ENCODE peak calls at places on chromosome 7, in four cellular contexts. One of them, this sample, is unnamed.

GRCh38 chr7:832292-832967 is at the start of gene SUN1:
- DNase-seq in GM20000: peak
- DNase-seq in fibroblast of the aortic adventitia: peak
- DNase-seq in heart right ventricle: no peak
- DNase-seq in this sample: peak

GRCh38 chr7:5526190-5527037 is 102.8 kb upstream of the TNRC18 start:
- DNase-seq in heart right ventricle: peak
- DNase-seq in fibroblast of the aortic adventitia: peak
- DNase-seq in GM20000: no peak
- DNase-seq in this sample: no peak

GRCh38 chr7:30920584-30921539 is 9.2 kb downstream of the AQP1 start:
- DNase-seq in fibroblast of the aortic adventitia: peak
- DNase-seq in GM20000: no peak
- DNase-seq in heart right ventricle: peak
- DNase-seq in this sample: peak

GRCh38 chr7:100373261-100373831 is at the start of gene PILRA:
- DNase-seq in fibroblast of the aortic adventitia: peak
- DNase-seq in GM20000: no peak
- DNase-seq in heart right ventricle: no peak
- DNase-seq in this sample: no peak

GRCh38 chr7:134016223-134016941 is 110.8 kb upstream of the LRGUK start:
- DNase-seq in heart right ventricle: no peak
- DNase-seq in GM20000: peak
- DNase-seq in fibroblast of the aortic adventitia: peak
- DNase-seq in this sample: no peak

GRCh38 chr7:1056006-1056784 is 11.8 kb downstream of the GPR146 start:
- DNase-seq in fibroblast of the aortic adventitia: no peak
- DNase-seq in heart right ventricle: no peak
- DNase-seq in GM20000: no peak
- DNase-seq in this sample: no peak

GRCh38 chr7:102967798-102968197 is 55.0 kb downstream of the LRRC17 start:
- DNase-seq in GM20000: no peak
- DNase-seq in heart right ventricle: no peak
- DNase-seq in fibroblast of the aortic adventitia: peak
- DNase-seq in this sample: no peak

GRCh38 chr7:100894860-100895700 is 608 bp downstream of the ACHE start:
- DNase-seq in heart right ventricle: peak
- DNase-seq in GM20000: peak
- DNase-seq in fibroblast of the aortic adventitia: no peak
- DNase-seq in this sample: no peak

GRCh38 chr7:72386152-72386551 is 26.0 kb downstream of the CALN1 start:
- DNase-seq in GM20000: no peak
- DNase-seq in fibroblast of the aortic adventitia: no peak
- DNase-seq in heart right ventricle: no peak
- DNase-seq in this sample: no peak

GRCh38 chr7:29565982-29566746 is 2.5 kb downstream of the PRR15 start:
- DNase-seq in heart right ventricle: peak
- DNase-seq in GM20000: no peak
- DNase-seq in fibroblast of the aortic adventitia: no peak
- DNase-seq in this sample: no peak

GRCh38 chr7:30186725-30187124 is 51.9 kb downstream of the MTURN start:
- DNase-seq in heart right ventricle: no peak
- DNase-seq in GM20000: no peak
- DNase-seq in fibroblast of the aortic adventitia: no peak
- DNase-seq in this sample: no peak

GRCh38 chr7:1156782-1157535 is 3.0 kb downstream of the ZFAND2A start:
- DNase-seq in GM20000: no peak
- DNase-seq in fibroblast of the aortic adventitia: no peak
- DNase-seq in heart right ventricle: no peak
- DNase-seq in this sample: peak

GRCh38 chr7:5077740-5078139 is 32.1 kb downstream of the RBAK start:
- DNase-seq in fibroblast of the aortic adventitia: peak
- DNase-seq in heart right ventricle: no peak
- DNase-seq in GM20000: no peak
- DNase-seq in this sample: no peak

GRCh38 chr7:145893925-145894535 is 222.6 kb upstream of the CNTNAP2 start:
- DNase-seq in fibroblast of the aortic adventitia: no peak
- DNase-seq in heart right ventricle: no peak
- DNase-seq in GM20000: no peak
- DNase-seq in this sample: no peak

GRCh38 chr7:129188372-129188891 is at the start of gene SMO:
- DNase-seq in heart right ventricle: peak
- DNase-seq in GM20000: peak
- DNase-seq in fibroblast of the aortic adventitia: no peak
- DNase-seq in this sample: no peak

GRCh38 chr7:30193333-30193943 is 58.7 kb downstream of the MTURN start:
- DNase-seq in heart right ventricle: no peak
- DNase-seq in fibroblast of the aortic adventitia: no peak
- DNase-seq in GM20000: no peak
- DNase-seq in this sample: no peak

GRCh38 chr7:99563650-99564049 is 5.2 kb downstream of the ZNF655 start:
- DNase-seq in fibroblast of the aortic adventitia: peak
- DNase-seq in heart right ventricle: no peak
- DNase-seq in GM20000: no peak
- DNase-seq in this sample: peak

GRCh38 chr7:33334349-33334748 is 205.0 kb downstream of the BBS9 start:
- DNase-seq in fibroblast of the aortic adventitia: peak
- DNase-seq in GM20000: peak
- DNase-seq in heart right ventricle: no peak
- DNase-seq in this sample: peak
- TF ChIP-seq CTCF in fibroblast of the aortic adventitia: peak
- TF ChIP-seq CTCF in GM20000: no peak
- TF ChIP-seq CTCF in heart right ventricle: no peak
- TF ChIP-seq CTCF in this sample: peak

DNA sequence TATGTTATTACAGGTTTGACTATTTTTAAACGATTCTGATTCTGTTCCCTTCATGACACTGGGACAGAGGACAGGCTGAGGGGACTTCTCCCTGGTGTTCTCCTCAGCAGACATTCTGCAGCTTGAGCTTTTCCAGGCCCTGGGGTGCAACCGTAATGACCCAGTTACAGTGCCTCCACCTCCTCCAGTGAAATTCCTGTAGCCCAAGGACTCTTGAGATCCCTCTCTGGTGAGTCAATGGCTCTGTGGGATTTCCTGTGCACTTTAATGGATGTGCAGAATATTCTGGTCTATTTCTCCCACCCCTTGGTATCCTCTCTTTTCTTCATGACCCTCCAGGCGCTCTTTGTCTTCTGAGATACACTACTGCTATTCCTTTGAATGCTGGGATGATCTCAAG is 319.3 kb downstream of the INHBA start:
- DNase-seq in fibroblast of the aortic adventitia: no peak
- DNase-seq in GM20000: no peak
- DNase-seq in heart right ventricle: no peak
- DNase-seq in this sample: no peak
- TF ChIP-seq CTCF in fibroblast of the aortic adventitia: no peak
- TF ChIP-seq CTCF in GM20000: no peak
- TF ChIP-seq CTCF in heart right ventricle: no peak
- TF ChIP-seq CTCF in this sample: no peak

GRCh38 chr7:17044396-17044795 is 162.6 kb upstream of the AGR3 start:
- DNase-seq in GM20000: no peak
- DNase-seq in fibroblast of the aortic adventitia: no peak
- DNase-seq in heart right ventricle: no peak
- DNase-seq in this sample: no peak
- TF ChIP-seq CTCF in GM20000: no peak
- TF ChIP-seq CTCF in fibroblast of the aortic adventitia: no peak
- TF ChIP-seq CTCF in heart right ventricle: no peak
- TF ChIP-seq CTCF in this sample: peak

GRCh38 chr7:118648002-118648401 is 423.5 kb downstream of the ANKRD7 start:
- DNase-seq in heart right ventricle: no peak
- DNase-seq in GM20000: no peak
- DNase-seq in fibroblast of the aortic adventitia: no peak
- DNase-seq in this sample: no peak
- TF ChIP-seq CTCF in heart right ventricle: no peak
- TF ChIP-seq CTCF in GM20000: no peak
- TF ChIP-seq CTCF in fibroblast of the aortic adventitia: no peak
- TF ChIP-seq CTCF in this sample: no peak

GRCh38 chr7:151343516-151343915 is 1.9 kb downstream of the NUB1 start:
- DNase-seq in GM20000: no peak
- DNase-seq in heart right ventricle: no peak
- DNase-seq in fibroblast of the aortic adventitia: no peak
- DNase-seq in this sample: no peak

GRCh38 chr7:151346180-151346769 is 4.7 kb downstream of the NUB1 start:
- DNase-seq in fibroblast of the aortic adventitia: no peak
- DNase-seq in GM20000: no peak
- DNase-seq in heart right ventricle: no peak
- DNase-seq in this sample: no peak

GRCh38 chr7:151347200-151347599 is 5.6 kb downstream of the NUB1 start:
- DNase-seq in fibroblast of the aortic adventitia: no peak
- DNase-seq in heart right ventricle: no peak
- DNase-seq in GM20000: no peak
- DNase-seq in this sample: no peak

GRCh38 chr7:151342811-151343210 is 1.2 kb downstream of the NUB1 start:
- DNase-seq in fibroblast of the aortic adventitia: no peak
- DNase-seq in heart right ventricle: no peak
- DNase-seq in GM20000: no peak
- DNase-seq in this sample: no peak

DNA sequence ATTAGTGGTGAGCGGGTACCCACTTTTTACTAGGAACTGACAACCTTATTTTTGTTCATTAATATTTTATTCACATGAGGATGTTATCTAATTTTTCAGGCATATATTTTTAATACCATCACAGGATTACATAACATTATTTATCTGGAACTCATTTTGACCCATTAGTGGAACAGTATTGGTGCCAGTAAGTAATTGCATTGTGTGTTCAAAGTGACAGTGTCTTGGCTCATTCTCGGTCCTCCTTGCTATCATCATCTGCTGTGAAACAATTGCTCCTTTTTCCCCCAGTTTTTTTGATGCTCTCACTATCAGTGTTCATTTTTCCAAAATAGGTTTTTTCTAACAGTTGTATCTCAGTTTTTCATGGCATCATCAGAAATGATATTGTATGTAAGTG is 4.0 kb downstream of the NUB1 start:
- DNase-seq in heart right ventricle: no peak
- DNase-seq in fibroblast of the aortic adventitia: no peak
- DNase-seq in GM20000: no peak
- DNase-seq in this sample: no peak
- TF ChIP-seq CTCF in heart right ventricle: no peak
- TF ChIP-seq CTCF in fibroblast of the aortic adventitia: no peak
- TF ChIP-seq CTCF in GM20000: no peak
- TF ChIP-seq CTCF in this sample: no peak

DNA sequence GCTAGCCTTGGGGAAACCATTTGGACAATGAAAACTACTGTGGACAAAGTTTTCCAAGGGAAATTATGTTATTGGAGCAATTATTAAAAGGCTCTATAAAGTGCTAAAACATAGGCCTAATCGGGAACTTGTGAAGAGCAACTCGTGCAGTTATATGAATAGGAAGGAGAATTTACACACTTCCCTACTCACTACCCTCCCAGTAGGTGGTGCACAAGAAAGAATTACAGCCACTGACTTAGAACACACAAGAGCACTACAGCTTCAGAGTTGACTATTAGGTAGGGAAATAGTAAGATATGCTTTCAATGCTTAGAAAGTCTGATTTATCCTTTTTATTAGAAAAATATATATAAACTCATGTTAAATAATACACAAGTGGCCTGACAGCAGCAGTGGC is 47.2 kb downstream of the GSAP start:
- DNase-seq in heart right ventricle: no peak
- DNase-seq in GM20000: peak
- DNase-seq in fibroblast of the aortic adventitia: peak
- DNase-seq in this sample: no peak
- TF ChIP-seq CTCF in heart right ventricle: no peak
- TF ChIP-seq CTCF in GM20000: no peak
- TF ChIP-seq CTCF in fibroblast of the aortic adventitia: no peak
- TF ChIP-seq CTCF in this sample: peak

DNA sequence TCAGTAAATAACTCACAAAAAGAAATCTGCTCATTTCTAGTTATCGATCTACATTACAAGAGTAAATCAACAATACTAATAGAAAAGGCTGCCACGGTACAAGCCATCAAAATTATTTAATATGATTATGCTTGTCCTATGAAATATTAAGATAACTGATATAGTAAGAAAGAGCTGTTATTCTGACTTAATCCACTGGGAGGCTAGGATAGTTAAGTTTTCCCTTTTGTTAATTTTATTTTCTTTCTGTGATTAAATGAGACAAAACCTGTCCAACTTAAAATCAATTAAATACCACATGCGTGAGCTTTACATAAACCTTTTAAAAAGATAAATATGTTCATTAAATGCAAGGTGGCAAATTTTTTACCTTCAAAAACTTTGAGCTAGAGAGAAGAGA is 114.8 kb downstream of the LMBR1 start:
- DNase-seq in fibroblast of the aortic adventitia: no peak
- DNase-seq in GM20000: no peak
- DNase-seq in heart right ventricle: no peak
- DNase-seq in this sample: no peak
- TF ChIP-seq CTCF in fibroblast of the aortic adventitia: peak
- TF ChIP-seq CTCF in GM20000: no peak
- TF ChIP-seq CTCF in heart right ventricle: no peak
- TF ChIP-seq CTCF in this sample: peak

GRCh38 chr7:139699640-139700504 is 77.9 kb downstream of the HIPK2 start:
- DNase-seq in fibroblast of the aortic adventitia: no peak
- DNase-seq in GM20000: no peak
- DNase-seq in heart right ventricle: no peak
- DNase-seq in this sample: no peak
- TF ChIP-seq CTCF in fibroblast of the aortic adventitia: no peak
- TF ChIP-seq CTCF in GM20000: no peak
- TF ChIP-seq CTCF in heart right ventricle: no peak
- TF ChIP-seq CTCF in this sample: no peak

GRCh38 chr7:120091807-120092206 is 181.2 kb upstream of the KCND2 start:
- DNase-seq in fibroblast of the aortic adventitia: no peak
- DNase-seq in GM20000: no peak
- DNase-seq in heart right ventricle: no peak
- DNase-seq in this sample: no peak

GRCh38 chr7:120089968-120090367 is 183.0 kb upstream of the KCND2 start:
- DNase-seq in heart right ventricle: no peak
- DNase-seq in fibroblast of the aortic adventitia: peak
- DNase-seq in GM20000: no peak
- DNase-seq in this sample: peak
- TF ChIP-seq CTCF in heart right ventricle: no peak
- TF ChIP-seq CTCF in fibroblast of the aortic adventitia: peak
- TF ChIP-seq CTCF in GM20000: no peak
- TF ChIP-seq CTCF in this sample: peak